ENCODE peak calls at places on chromosome 18, in six cellular contexts. One of them, this sample, is unnamed.

GRCh38 chr18:9741461-9741820 is 33.3 kb downstream of the RAB31 start:
- DNase-seq in activated CD4-positive, alpha-beta T cell treated with anti-CD3 and anti-CD28 coated beads for 4 hours: no peak
- DNase-seq in EL: no peak
- DNase-seq in germinal center: no peak
- DNase-seq in left ventricle myocardium inferior: no peak
- DNase-seq in HS-5: no peak
- DNase-seq in this sample: no peak

GRCh38 chr18:60191926-60192325 is 180.6 kb downstream of the MC4R start:
- DNase-seq in HS-5: no peak
- DNase-seq in left ventricle myocardium inferior: no peak
- DNase-seq in activated CD4-positive, alpha-beta T cell treated with anti-CD3 and anti-CD28 coated beads for 4 hours: no peak
- DNase-seq in germinal center: no peak
- DNase-seq in EL: no peak
- DNase-seq in this sample: no peak

GRCh38 chr18:66079401-66079800 is 328.6 kb downstream of the CDH7 start:
- DNase-seq in left ventricle myocardium inferior: no peak
- DNase-seq in EL: no peak
- DNase-seq in activated CD4-positive, alpha-beta T cell treated with anti-CD3 and anti-CD28 coated beads for 4 hours: no peak
- DNase-seq in germinal center: no peak
- DNase-seq in HS-5: no peak
- DNase-seq in this sample: no peak

GRCh38 chr18:2526320-2526719 is 45.0 kb downstream of the METTL4 start:
- DNase-seq in activated CD4-positive, alpha-beta T cell treated with anti-CD3 and anti-CD28 coated beads for 4 hours: no peak
- DNase-seq in EL: no peak
- DNase-seq in germinal center: no peak
- DNase-seq in left ventricle myocardium inferior: no peak
- DNase-seq in HS-5: no peak
- DNase-seq in this sample: no peak

GRCh38 chr18:24187689-24188088 is 48.8 kb downstream of the CABYR start:
- DNase-seq in activated CD4-positive, alpha-beta T cell treated with anti-CD3 and anti-CD28 coated beads for 4 hours: no peak
- DNase-seq in left ventricle myocardium inferior: no peak
- DNase-seq in EL: no peak
- DNase-seq in HS-5: no peak
- DNase-seq in germinal center: no peak
- DNase-seq in this sample: no peak

GRCh38 chr18:3151379-3152264 is 68.1 kb downstream of the MYOM1 start:
- DNase-seq in HS-5: no peak
- DNase-seq in germinal center: peak; percentile 51
- DNase-seq in activated CD4-positive, alpha-beta T cell treated with anti-CD3 and anti-CD28 coated beads for 4 hours: no peak
- DNase-seq in EL: peak; percentile 28
- DNase-seq in left ventricle myocardium inferior: no peak
- DNase-seq in this sample: peak; percentile 32

GRCh38 chr18:79494936-79495335 is 99.2 kb downstream of the NFATC1 start:
- DNase-seq in left ventricle myocardium inferior: no peak
- DNase-seq in HS-5: no peak
- DNase-seq in EL: no peak
- DNase-seq in activated CD4-positive, alpha-beta T cell treated with anti-CD3 and anti-CD28 coated beads for 4 hours: no peak
- DNase-seq in germinal center: no peak
- DNase-seq in this sample: no peak

GRCh38 chr18:65091737-65092329 is 659.0 kb upstream of the CDH7 start:
- DNase-seq in left ventricle myocardium inferior: no peak
- DNase-seq in activated CD4-positive, alpha-beta T cell treated with anti-CD3 and anti-CD28 coated beads for 4 hours: no peak
- DNase-seq in germinal center: no peak
- DNase-seq in HS-5: peak; percentile 4
- DNase-seq in EL: no peak
- DNase-seq in this sample: peak; percentile 2

GRCh38 chr18:58861353-58861752 is 3.3 kb upstream of the ZNF532 start:
- DNase-seq in EL: no peak
- DNase-seq in left ventricle myocardium inferior: no peak
- DNase-seq in germinal center: no peak
- DNase-seq in activated CD4-positive, alpha-beta T cell treated with anti-CD3 and anti-CD28 coated beads for 4 hours: no peak
- DNase-seq in HS-5: no peak
- DNase-seq in this sample: peak; percentile 18

GRCh38 chr18:79218605-79219195 is 149.5 kb downstream of the ATP9B start:
- DNase-seq in EL: no peak
- DNase-seq in HS-5: no peak
- DNase-seq in germinal center: no peak
- DNase-seq in left ventricle myocardium inferior: no peak
- DNase-seq in activated CD4-positive, alpha-beta T cell treated with anti-CD3 and anti-CD28 coated beads for 4 hours: no peak
- DNase-seq in this sample: no peak

GRCh38 chr18:54386043-54386442 is 28.3 kb downstream of the C18orf54 start:
- DNase-seq in HS-5: no peak
- DNase-seq in EL: no peak
- DNase-seq in left ventricle myocardium inferior: no peak
- DNase-seq in germinal center: no peak
- DNase-seq in activated CD4-positive, alpha-beta T cell treated with anti-CD3 and anti-CD28 coated beads for 4 hours: no peak
- DNase-seq in this sample: no peak